ENCODE peak calls at places on chromosomes 7 and 10, in seven cellular contexts. Y is AG08395; D is globus pallidus; I is NCI-H1436; N is stimulated activated CD4-positive, alpha-beta T cell treated with anti-CD3 and anti-CD28 coated beads, Interleukin-15, amount 100 ng/mL, for 1 hour; Q is GM06990; E is mucosa of gallbladder. X is an unnamed sample.
A peak's percentile ranks its signal among the peaks of the same experiment; 100 is the strongest.

GRCh38 chr10:83908987-83909386 is 230.3 kb upstream of the GHITM start:
- DNase-seq in Y (no peak), D (no peak), I (no peak), N (no peak), Q (no peak), E (no peak), X (no peak)

GRCh38 chr7:148882668-148883232 is 1.3 kb downstream of the EZH2 start:
- DNase-seq in Y (no peak), D (no peak), I (no peak), N (no peak), Q (no peak), E (no peak), X (no peak)

GRCh38 chr10:124663228-124663627 is 81.0 kb downstream of the FAM53B start:
- DNase-seq in Y (no peak), D (no peak), I (no peak), N (no peak), Q (no peak), E (no peak), X (no peak)

GRCh38 chr10:17479015-17479615 is 24.7 kb upstream of the ST8SIA6 start:
- DNase-seq in Y (peak; percentile 35), D (no peak), I (no peak), N (no peak), Q (no peak), E (no peak), X (no peak)

GRCh38 chr7:38704041-38704547 is 72.9 kb upstream of the AMPH start:
- DNase-seq in Y (no peak), D (no peak), I (no peak), N (no peak), Q (no peak), E (no peak), X (no peak)

GRCh38 chr7:105794741-105795729 is 81.4 kb downstream of the ATXN7L1 start:
- DNase-seq in Y (peak; percentile 65), D (no peak), I (no peak), N (no peak), Q (no peak), E (peak; percentile 34), X (no peak)

GRCh38 chr10:16745061-16745460 is 72.2 kb downstream of the RSU1 start:
- DNase-seq in Y (no peak), D (no peak), I (no peak), N (no peak), Q (no peak), E (no peak), X (no peak)

GRCh38 chr10:70568781-70569495 is 33.6 kb downstream of the PRF1 start:
- DNase-seq in Y (no peak), D (no peak), I (no peak), N (no peak), Q (no peak), E (no peak), X (no peak)

GRCh38 chr7:18889436-18889835 is 228.0 kb downstream of the TWIST1 start:
- DNase-seq in Y (no peak), D (no peak), I (no peak), N (no peak), Q (no peak), E (no peak), X (no peak)

GRCh38 chr7:113217314-113217713 is 99.0 kb upstream of the SMIM30 start:
- DNase-seq in Y (no peak), D (no peak), I (no peak), N (no peak), Q (no peak), E (no peak), X (no peak)

GRCh38 chr10:59648711-59649201 is 60.9 kb downstream of the SLC16A9 start:
- DNase-seq in Y (no peak), D (peak; percentile 55), I (peak; percentile 63), N (no peak), Q (no peak), E (no peak), X (no peak)

GRCh38 chr10:34262965-34263364 is 552.1 kb downstream of the PARD3 start:
- DNase-seq in Y (no peak), D (no peak), I (no peak), N (no peak), Q (no peak), E (no peak), X (no peak)

GRCh38 chr7:151631149-151631967 is 111.7 kb upstream of the RHEB start:
- DNase-seq in Y (peak; percentile 26), D (no peak), I (peak; percentile 8), N (no peak), Q (no peak), E (no peak), X (no peak)

GRCh38 chr10:126904493-126904806 is 778 bp upstream of the DOCK1 start:
- DNase-seq in Y (no peak), D (no peak), I (no peak), N (no peak), Q (no peak), E (no peak), X (no peak)

GRCh38 chr7:2162959-2163358 is 69.8 kb downstream of the MAD1L1 start:
- DNase-seq in Y (peak; percentile 22), D (no peak), I (no peak), N (no peak), Q (no peak), E (no peak), X (no peak)